ENCODE peak calls at places on chromosomes 3 and 15, in six cellular contexts. One of them, this sample, is unnamed.

GRCh38 chr3:56940331-56940730 is 120.1 kb upstream of the SPATA12 start:
- DNase-seq in IMR-90: no peak
- DNase-seq in trophoblast cell: no peak
- DNase-seq in H1: no peak
- DNase-seq in neuronal stem cell: no peak
- DNase-seq in mesenchymal stem cell: no peak
- DNase-seq in this sample: no peak

GRCh38 chr3:191210032-191210431 is 11.0 kb downstream of the OSTN start:
- DNase-seq in IMR-90: no peak
- DNase-seq in trophoblast cell: no peak
- DNase-seq in H1: no peak
- DNase-seq in neuronal stem cell: no peak
- DNase-seq in mesenchymal stem cell: no peak
- DNase-seq in this sample: no peak

GRCh38 chr3:157145566-157145965 is 14.4 kb downstream of the CCNL1 start:
- DNase-seq in IMR-90: no peak
- DNase-seq in trophoblast cell: peak; percentile 39
- DNase-seq in H1: no peak
- DNase-seq in neuronal stem cell: no peak
- DNase-seq in mesenchymal stem cell: peak; percentile 71
- DNase-seq in this sample: no peak

GRCh38 chr15:32919749-32920414 is 202.1 kb downstream of the GREM1 start:
- DNase-seq in IMR-90: peak; percentile 99
- DNase-seq in trophoblast cell: peak; percentile 7
- DNase-seq in H1: no peak
- DNase-seq in neuronal stem cell: no peak
- DNase-seq in mesenchymal stem cell: peak; percentile 60
- DNase-seq in this sample: no peak

GRCh38 chr15:60695713-60696522 is 217.0 kb upstream of the ICE2 start:
- DNase-seq in IMR-90: peak; percentile 71
- DNase-seq in trophoblast cell: no peak
- DNase-seq in H1: no peak
- DNase-seq in neuronal stem cell: no peak
- DNase-seq in mesenchymal stem cell: peak; percentile 46
- DNase-seq in this sample: no peak

GRCh38 chr15:66766282-66767228 is 64.5 kb downstream of the SMAD6 start:
- DNase-seq in IMR-90: peak; percentile 84
- DNase-seq in trophoblast cell: no peak
- DNase-seq in H1: no peak
- DNase-seq in neuronal stem cell: no peak
- DNase-seq in mesenchymal stem cell: peak; percentile 60
- DNase-seq in this sample: no peak

GRCh38 chr3:42804831-42805821 is 836 bp upstream of the HIGD1A start:
- DNase-seq in IMR-90: no peak
- DNase-seq in trophoblast cell: peak; percentile 63
- DNase-seq in H1: peak; percentile 50
- DNase-seq in neuronal stem cell: peak; percentile 35
- DNase-seq in mesenchymal stem cell: peak; percentile 34
- DNase-seq in this sample: peak; percentile 83

GRCh38 chr15:65923264-65923663 is 54.0 kb downstream of the RAB11A start:
- DNase-seq in IMR-90: no peak
- DNase-seq in trophoblast cell: no peak
- DNase-seq in H1: no peak
- DNase-seq in neuronal stem cell: no peak
- DNase-seq in mesenchymal stem cell: no peak
- DNase-seq in this sample: no peak

GRCh38 chr3:184259878-184260570 is 1.3 kb downstream of the CAMK2N2 start:
- DNase-seq in IMR-90: peak; percentile 17
- DNase-seq in trophoblast cell: peak; percentile 47
- DNase-seq in H1: peak; percentile 69
- DNase-seq in neuronal stem cell: peak; percentile 54
- DNase-seq in mesenchymal stem cell: peak; percentile 29
- DNase-seq in this sample: peak; percentile 36

GRCh38 chr15:49015896-49016295 is 30.4 kb downstream of the SECISBP2L start:
- DNase-seq in IMR-90: no peak
- DNase-seq in trophoblast cell: no peak
- DNase-seq in H1: no peak
- DNase-seq in neuronal stem cell: no peak
- DNase-seq in mesenchymal stem cell: no peak
- DNase-seq in this sample: no peak

GRCh38 chr3:176526194-176526593 is 671.1 kb downstream of the TBL1XR1 start:
- DNase-seq in IMR-90: no peak
- DNase-seq in trophoblast cell: no peak
- DNase-seq in H1: no peak
- DNase-seq in neuronal stem cell: no peak
- DNase-seq in mesenchymal stem cell: no peak
- DNase-seq in this sample: no peak

GRCh38 chr15:28021281-28022039 is 77.7 kb downstream of the OCA2 start:
- DNase-seq in IMR-90: peak; percentile 48
- DNase-seq in trophoblast cell: peak; percentile 16
- DNase-seq in H1: peak; percentile 73
- DNase-seq in neuronal stem cell: peak; percentile 20
- DNase-seq in mesenchymal stem cell: peak; percentile 32
- DNase-seq in this sample: peak; percentile 86

GRCh38 chr15:41841131-41841530 is 2.5 kb downstream of the PLA2G4B start:
- DNase-seq in IMR-90: no peak
- DNase-seq in trophoblast cell: no peak
- DNase-seq in H1: no peak
- DNase-seq in neuronal stem cell: no peak
- DNase-seq in mesenchymal stem cell: no peak
- DNase-seq in this sample: no peak

GRCh38 chr3:60588806-60589205 is 662.4 kb downstream of the FHIT start:
- DNase-seq in IMR-90: peak; percentile 85
- DNase-seq in trophoblast cell: peak; percentile 78
- DNase-seq in H1: no peak
- DNase-seq in neuronal stem cell: no peak
- DNase-seq in mesenchymal stem cell: no peak
- DNase-seq in this sample: no peak

GRCh38 chr15:70547846-70548487 is 215.4 kb downstream of the UACA start:
- DNase-seq in IMR-90: no peak
- DNase-seq in trophoblast cell: no peak
- DNase-seq in H1: no peak
- DNase-seq in neuronal stem cell: no peak
- DNase-seq in mesenchymal stem cell: no peak
- DNase-seq in this sample: no peak

GRCh38 chr15:35713733-35714132 is 167.8 kb upstream of the DPH6 start:
- DNase-seq in IMR-90: peak; percentile 78
- DNase-seq in trophoblast cell: peak; percentile 85
- DNase-seq in H1: no peak
- DNase-seq in neuronal stem cell: no peak
- DNase-seq in mesenchymal stem cell: no peak
- DNase-seq in this sample: peak; percentile 47

GRCh38 chr15:39472661-39473657 is 107.9 kb upstream of the THBS1 start:
- DNase-seq in IMR-90: peak; percentile 99
- DNase-seq in trophoblast cell: peak; percentile 39
- DNase-seq in H1: no peak
- DNase-seq in neuronal stem cell: no peak
- DNase-seq in mesenchymal stem cell: peak; percentile 100
- DNase-seq in this sample: peak; percentile 13

GRCh38 chr3:29281265-29282228 is 676 bp downstream of the RBMS3 start:
- DNase-seq in IMR-90: peak; percentile 59
- DNase-seq in trophoblast cell: peak; percentile 27
- DNase-seq in H1: no peak
- DNase-seq in neuronal stem cell: peak; percentile 38
- DNase-seq in mesenchymal stem cell: peak; percentile 81
- DNase-seq in this sample: peak; percentile 70

GRCh38 chr15:49865925-49866757 is 245.3 kb downstream of the DTWD1 start:
- DNase-seq in IMR-90: no peak
- DNase-seq in trophoblast cell: peak; percentile 81
- DNase-seq in H1: no peak
- DNase-seq in neuronal stem cell: no peak
- DNase-seq in mesenchymal stem cell: no peak
- DNase-seq in this sample: no peak

GRCh38 chr3:56125358-56126005 is 342.8 kb downstream of the ERC2 start:
- DNase-seq in IMR-90: peak; percentile 80
- DNase-seq in trophoblast cell: peak; percentile 87
- DNase-seq in H1: no peak
- DNase-seq in neuronal stem cell: no peak
- DNase-seq in mesenchymal stem cell: peak; percentile 86
- DNase-seq in this sample: peak; percentile 90

GRCh38 chr15:60223161-60223560 is 174.6 kb downstream of the ANXA2 start:
- DNase-seq in IMR-90: no peak
- DNase-seq in trophoblast cell: no peak
- DNase-seq in H1: no peak
- DNase-seq in neuronal stem cell: no peak
- DNase-seq in mesenchymal stem cell: no peak
- DNase-seq in this sample: no peak

GRCh38 chr3:48294611-48295263 is 38.7 kb downstream of the SPINK8 start:
- DNase-seq in IMR-90: no peak
- DNase-seq in trophoblast cell: no peak
- DNase-seq in H1: no peak
- DNase-seq in neuronal stem cell: no peak
- DNase-seq in mesenchymal stem cell: no peak
- DNase-seq in this sample: no peak

GRCh38 chr3:46110701-46111493 is 83.6 kb upstream of the XCR1 start:
- DNase-seq in IMR-90: peak; percentile 65
- DNase-seq in trophoblast cell: peak; percentile 82
- DNase-seq in H1: no peak
- DNase-seq in neuronal stem cell: no peak
- DNase-seq in mesenchymal stem cell: peak; percentile 66
- DNase-seq in this sample: no peak

GRCh38 chr3:45029661-45030060 is 3.6 kb downstream of the CLEC3B start:
- DNase-seq in IMR-90: peak; percentile 66
- DNase-seq in trophoblast cell: peak; percentile 86
- DNase-seq in H1: no peak
- DNase-seq in neuronal stem cell: no peak
- DNase-seq in mesenchymal stem cell: no peak
- DNase-seq in this sample: no peak

GRCh38 chr3:111338059-111338698 is 203.8 kb upstream of the CD96 start:
- DNase-seq in IMR-90: peak; percentile 86
- DNase-seq in trophoblast cell: peak; percentile 87
- DNase-seq in H1: peak; percentile 58
- DNase-seq in neuronal stem cell: no peak
- DNase-seq in mesenchymal stem cell: peak; percentile 76
- DNase-seq in this sample: peak; percentile 88

GRCh38 chr3:94525039-94525438 is 462.2 kb downstream of the NSUN3 start:
- DNase-seq in IMR-90: peak; percentile 13
- DNase-seq in trophoblast cell: peak; percentile 3
- DNase-seq in H1: no peak
- DNase-seq in neuronal stem cell: peak; percentile 12
- DNase-seq in mesenchymal stem cell: peak; percentile 17
- DNase-seq in this sample: peak; percentile 18

GRCh38 chr15:48798319-48798718 is 12.6 kb downstream of the CEP152 start:
- DNase-seq in IMR-90: no peak
- DNase-seq in trophoblast cell: no peak
- DNase-seq in H1: no peak
- DNase-seq in neuronal stem cell: peak; percentile 48
- DNase-seq in mesenchymal stem cell: no peak
- DNase-seq in this sample: peak; percentile 94

GRCh38 chr3:27221264-27221932 is 147.8 kb downstream of the NEK10 start:
- DNase-seq in IMR-90: no peak
- DNase-seq in trophoblast cell: no peak
- DNase-seq in H1: no peak
- DNase-seq in neuronal stem cell: no peak
- DNase-seq in mesenchymal stem cell: no peak
- DNase-seq in this sample: no peak

GRCh38 chr15:38275951-38276350 is 23.3 kb downstream of the SPRED1 start:
- DNase-seq in IMR-90: peak; percentile 79
- DNase-seq in trophoblast cell: peak; percentile 21
- DNase-seq in H1: no peak
- DNase-seq in neuronal stem cell: no peak
- DNase-seq in mesenchymal stem cell: no peak
- DNase-seq in this sample: no peak

GRCh38 chr3:159210336-159210735 is 408.5 kb downstream of the MFSD1 start:
- DNase-seq in IMR-90: no peak
- DNase-seq in trophoblast cell: no peak
- DNase-seq in H1: no peak
- DNase-seq in neuronal stem cell: no peak
- DNase-seq in mesenchymal stem cell: no peak
- DNase-seq in this sample: no peak

DNA sequence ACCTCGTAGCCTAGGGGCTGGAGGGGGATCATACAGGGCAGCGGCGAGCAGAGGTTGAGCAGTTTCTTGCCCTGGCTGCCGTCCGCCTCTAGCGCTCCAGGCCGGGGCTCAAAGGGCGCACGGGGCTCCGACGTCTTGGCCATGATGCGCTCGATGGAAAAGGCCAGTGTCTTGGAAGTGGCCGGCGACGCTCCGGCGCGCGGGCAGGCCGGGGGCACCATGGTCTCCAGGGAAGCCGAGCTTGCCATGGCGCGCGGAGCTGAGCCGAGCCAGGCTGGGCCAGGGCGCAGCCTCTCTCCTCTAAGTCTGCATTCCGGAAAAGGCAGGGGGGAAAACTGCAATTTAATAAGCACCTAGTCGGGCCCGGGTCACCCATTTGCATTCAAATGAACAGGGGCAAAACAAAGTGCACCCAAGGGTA is 719 bp downstream of the FEZF2 start:
- DNase-seq in IMR-90: no peak
- DNase-seq in trophoblast cell: no peak
- DNase-seq in H1: no peak
- DNase-seq in neuronal stem cell: no peak
- DNase-seq in mesenchymal stem cell: no peak
- DNase-seq in this sample: peak; percentile 43
- H3K4me3 ChIP-seq in IMR-90: no peak overlapping the region
- H3K4me3 ChIP-seq in trophoblast cell: no peak overlapping the region
- H3K4me3 ChIP-seq in H1: peak overlapping the region; percentile 36
- H3K4me3 ChIP-seq in neuronal stem cell: no peak overlapping the region
- H3K4me3 ChIP-seq in mesenchymal stem cell: no peak overlapping the region
- H3K4me3 ChIP-seq in this sample: no peak overlapping the region

GRCh38 chr3:185786956-185787877 is 37.6 kb downstream of the IGF2BP2 start:
- DNase-seq in IMR-90: no peak
- DNase-seq in trophoblast cell: peak; percentile 45
- DNase-seq in H1: no peak
- DNase-seq in neuronal stem cell: no peak
- DNase-seq in mesenchymal stem cell: no peak
- DNase-seq in this sample: no peak
- H3K27ac ChIP-seq in IMR-90: no peak overlapping the region
- H3K27ac ChIP-seq in trophoblast cell: peak overlapping the region; percentile 49
- H3K27ac ChIP-seq in H1: peak overlapping the region; percentile 86
- H3K27ac ChIP-seq in neuronal stem cell: no peak overlapping the region
- H3K27ac ChIP-seq in mesenchymal stem cell: peak overlapping the region; percentile 29
- H3K27ac ChIP-seq in this sample: peak overlapping the region; percentile 84

GRCh38 chr3:21902956-21903355 is 151.9 kb upstream of the ZNF385D start:
- DNase-seq in IMR-90: no peak
- DNase-seq in trophoblast cell: no peak
- DNase-seq in H1: no peak
- DNase-seq in neuronal stem cell: no peak
- DNase-seq in mesenchymal stem cell: no peak
- DNase-seq in this sample: no peak
- H3K23ac ChIP-seq in IMR-90: no peak overlapping the region
- H3K23ac ChIP-seq in trophoblast cell: no peak overlapping the region
- H3K23ac ChIP-seq in H1: no peak overlapping the region
- H3K23ac ChIP-seq in neuronal stem cell: no peak overlapping the region
- H3K23ac ChIP-seq in mesenchymal stem cell: no peak overlapping the region
- H3K23ac ChIP-seq in this sample: no peak overlapping the region

GRCh38 chr3:17314171-17314570 is 428.3 kb downstream of the TBC1D5 start:
- DNase-seq in IMR-90: no peak
- DNase-seq in trophoblast cell: peak; percentile 14
- DNase-seq in H1: no peak
- DNase-seq in neuronal stem cell: no peak
- DNase-seq in mesenchymal stem cell: no peak
- DNase-seq in this sample: peak; percentile 54
- H3K4me3 ChIP-seq in IMR-90: no peak overlapping the region
- H3K4me3 ChIP-seq in trophoblast cell: no peak overlapping the region
- H3K4me3 ChIP-seq in H1: no peak overlapping the region
- H3K4me3 ChIP-seq in neuronal stem cell: no peak overlapping the region
- H3K4me3 ChIP-seq in mesenchymal stem cell: no peak overlapping the region
- H3K4me3 ChIP-seq in this sample: no peak overlapping the region

This sample was measured in mesendoderm.